ENCODE peak calls at places on chromosomes 12 and 14, in ten cellular contexts. U is A549, Q is transverse colon, X is GM23248, M is aorta, H is upper lobe of right lung, T is DND-41, I is right cardiac atrium, G is gastrocnemius medialis, C is heart right ventricle. K is an unnamed sample.
A peak's percentile ranks its signal among the peaks of the same experiment; 100 is the strongest.

GRCh38 chr12:5210179-5210917 is 166.7 kb downstream of the KCNA5 start:
- DNase-seq in U (no peak), Q (no peak), X (no peak), M (no peak), H (no peak), T (no peak), I (no peak), G (no peak), C (no peak), K (no peak)

GRCh38 chr14:49173765-49174373 is 412.3 kb downstream of the RPS29 start:
- DNase-seq in U (peak; percentile 33), Q (peak; percentile 38), X (peak; percentile 76), M (no peak), H (no peak), T (peak; percentile 67), I (no peak), G (no peak), C (no peak), K (no peak)

GRCh38 chr14:50947446-50947845 is 3.2 kb upstream of the PYGL start:
- DNase-seq in U (no peak), Q (no peak), X (peak; percentile 22), M (no peak), H (no peak), T (no peak), I (no peak), G (no peak), C (no peak), K (no peak)

GRCh38 chr14:22296722-22297121 is 292.3 kb downstream of the DAD1 start:
- DNase-seq in U (no peak), Q (no peak), X (no peak), M (no peak), H (no peak), T (no peak), I (no peak), G (no peak), C (no peak), K (no peak)

GRCh38 chr12:53053223-53054111 is 3.6 kb downstream of the TNS2 start:
- DNase-seq in U (no peak), Q (peak; percentile 90), X (peak; percentile 63), M (peak; percentile 68), H (peak; percentile 86), T (no peak), I (peak; percentile 84), G (peak; percentile 79), C (peak; percentile 57), K (peak; percentile 52)

GRCh38 chr14:80100681-80101080 is 110.6 kb downstream of the DIO2 start:
- DNase-seq in U (no peak), Q (no peak), X (no peak), M (no peak), H (no peak), T (no peak), I (no peak), G (no peak), C (no peak), K (no peak)

GRCh38 chr12:47307680-47308399 is 228.1 kb upstream of the AMIGO2 start:
- DNase-seq in U (peak; percentile 49), Q (peak; percentile 39), X (peak; percentile 70), M (no peak), H (no peak), T (peak; percentile 54), I (no peak), G (no peak), C (no peak), K (peak; percentile 66)

GRCh38 chr14:91867316-91867988 is at the start of gene TC2N:
- DNase-seq in U (no peak), Q (no peak), X (no peak), M (no peak), H (no peak), T (peak; percentile 54), I (no peak), G (no peak), C (no peak), K (peak; percentile 81)

GRCh38 chr14:100067971-100068959 is 3.0 kb downstream of the EVL start:
- DNase-seq in U (no peak), Q (peak; percentile 66), X (peak; percentile 62), M (peak; percentile 69), H (peak; percentile 79), T (peak; percentile 93), I (peak; percentile 65), G (no peak), C (peak; percentile 20), K (peak; percentile 95)

GRCh38 chr12:96434107-96434506 is 33.9 kb upstream of the CDK17 start:
- DNase-seq in U (no peak), Q (peak; percentile 51), X (peak; percentile 68), M (no peak), H (no peak), T (peak; percentile 84), I (no peak), G (no peak), C (no peak), K (peak; percentile 91)

GRCh38 chr12:3085341-3086125 is 8.4 kb downstream of the TSPAN9 start:
- DNase-seq in U (no peak), Q (no peak), X (no peak), M (no peak), H (no peak), T (no peak), I (no peak), G (no peak), C (no peak), K (no peak)

GRCh38 chr12:106672308-106673085 is 89.7 kb downstream of the RFX4 start:
- DNase-seq in U (no peak), Q (no peak), X (no peak), M (no peak), H (no peak), T (no peak), I (no peak), G (no peak), C (no peak), K (no peak)

GRCh38 chr12:47071241-47071852 is 8.1 kb upstream of the PCED1B start:
- DNase-seq in U (no peak), Q (no peak), X (peak; percentile 31), M (no peak), H (no peak), T (no peak), I (no peak), G (no peak), C (no peak), K (peak; percentile 29)

GRCh38 chr12:31664038-31664437 is 4.5 kb downstream of the ETFBKMT start:
- DNase-seq in U (no peak), Q (no peak), X (no peak), M (no peak), H (no peak), T (no peak), I (no peak), G (no peak), C (no peak), K (no peak)

GRCh38 chr12:91551927-91552326 is 369.3 kb upstream of the DCN start:
- DNase-seq in U (no peak), Q (peak; percentile 11), X (no peak), M (peak; percentile 65), H (no peak), T (no peak), I (peak; percentile 40), G (no peak), C (no peak), K (no peak)

DNA sequence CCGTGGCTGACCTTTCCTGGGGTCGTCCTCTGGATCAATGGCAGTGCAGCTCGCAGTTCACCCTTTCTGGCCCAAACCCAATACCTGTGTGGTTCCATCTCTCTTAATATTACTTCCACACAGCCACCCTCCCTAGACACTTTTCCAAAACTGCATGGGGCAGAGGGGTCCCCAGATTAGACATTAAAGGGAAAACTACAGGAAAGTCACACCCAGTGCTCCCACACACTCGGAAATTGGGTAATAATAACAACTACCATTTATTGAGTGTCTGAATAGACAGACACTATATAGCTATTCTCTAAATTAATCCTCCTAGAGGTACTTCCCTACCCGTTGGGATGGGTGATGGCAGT is 628 bp upstream of the PXN start:
- DNase-seq in U (no peak), Q (no peak), X (no peak), M (no peak), H (no peak), T (no peak), I (no peak), G (no peak), C (no peak), K (no peak)
- H3K4me1 ChIP-seq in U (peaks cover 36% of the 10 kb centered on the region), Q (peaks cover 57% of the 10 kb centered on the region), X (peaks cover 18% of the 10 kb centered on the region), M (peaks cover 4% of the 10 kb centered on the region), H (peaks cover 42% of the 10 kb centered on the region), T (peaks cover 17% of the 10 kb centered on the region), I (peaks cover 12% of the 10 kb centered on the region), G (peaks cover 35% of the 10 kb centered on the region), C (peaks cover 48% of the 10 kb centered on the region), K (peaks cover 38% of the 10 kb centered on the region)

GRCh38 chr12:50040657-50041056 is 15.4 kb upstream of the RACGAP1 start:
- DNase-seq in U (no peak), Q (no peak), X (no peak), M (no peak), H (peak; percentile 40), T (no peak), I (no peak), G (no peak), C (no peak), K (no peak)
- H3K4me3 ChIP-seq in U (no peak overlapping the region), Q (no peak overlapping the region), X (no peak overlapping the region), M (no peak overlapping the region), H (no peak overlapping the region), T (no peak overlapping the region), I (no peak overlapping the region), G (no peak overlapping the region), C (no peak overlapping the region), K (no peak overlapping the region)

DNA sequence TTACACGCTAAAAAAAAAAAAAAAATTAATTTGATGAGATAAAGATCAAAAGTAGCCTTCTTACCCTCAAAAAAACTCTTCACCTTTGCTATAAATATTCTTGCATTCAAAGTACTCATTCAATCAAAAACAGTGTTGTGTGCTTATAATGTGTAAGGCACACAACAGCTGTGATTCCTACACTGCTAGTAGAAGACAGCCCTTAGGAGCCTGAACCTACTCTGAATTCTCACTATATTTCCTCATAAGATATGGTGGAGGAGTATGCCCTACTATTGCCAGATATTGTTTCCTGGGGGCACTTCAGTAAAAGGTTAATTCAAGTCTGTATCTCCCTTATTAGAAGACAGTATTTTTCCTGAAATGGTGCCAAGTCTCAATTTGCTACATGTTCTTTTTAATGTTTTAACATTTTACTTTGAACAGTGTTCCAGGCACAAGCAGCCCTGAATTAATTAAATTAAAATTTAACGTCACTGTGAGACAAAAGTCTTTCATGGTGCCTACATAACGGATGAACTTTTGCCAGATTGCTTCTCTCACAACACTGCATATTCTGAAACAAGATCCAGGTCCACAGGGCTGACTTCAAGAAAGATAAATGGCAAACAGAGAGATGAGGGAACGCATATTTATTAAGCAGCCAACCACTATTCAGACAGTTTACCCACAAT is 19.3 kb downstream of the PPP2R5E start:
- DNase-seq in U (no peak), Q (no peak), X (no peak), M (no peak), H (no peak), T (no peak), I (no peak), G (no peak), C (no peak), K (no peak)
- H3K27ac ChIP-seq in U (no peak overlapping the region), Q (peak overlapping the region; percentile 75), X (no peak overlapping the region), M (no peak overlapping the region), H (no peak overlapping the region), T (no peak overlapping the region), I (no peak overlapping the region), G (no peak overlapping the region), C (no peak overlapping the region), K (no peak overlapping the region)

DNA sequence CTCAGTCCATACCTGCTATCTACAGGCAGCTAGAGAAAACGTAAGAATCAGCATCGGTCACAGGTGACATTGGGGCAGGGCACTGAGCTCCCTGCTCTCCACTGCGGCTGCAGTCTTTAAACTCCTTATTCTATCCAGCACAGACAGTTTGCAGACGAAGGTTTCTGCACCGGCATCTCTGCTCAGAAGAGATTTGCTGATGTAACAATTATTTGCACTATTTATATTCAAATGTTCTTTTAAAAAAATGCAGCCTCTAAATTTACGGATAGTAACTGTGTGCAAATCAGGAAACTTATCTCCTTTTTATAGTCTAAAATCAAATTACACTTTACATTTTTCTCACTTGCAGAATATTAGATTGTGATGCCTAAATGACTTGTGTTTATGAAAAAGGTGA is 671.0 kb downstream of the VRK1 start:
- DNase-seq in U (no peak), Q (no peak), X (no peak), M (no peak), H (no peak), T (no peak), I (no peak), G (no peak), C (no peak), K (no peak)
- H3K4me1 ChIP-seq in U (no peaks in the 10 kb centered on the region), Q (no peaks in the 10 kb centered on the region), X (no peaks in the 10 kb centered on the region), M (no peaks in the 10 kb centered on the region), H (no peaks in the 10 kb centered on the region), T (no peaks in the 10 kb centered on the region), I (no peaks in the 10 kb centered on the region), G (no peaks in the 10 kb centered on the region), C (no peaks in the 10 kb centered on the region), K (no peaks in the 10 kb centered on the region)